ENCODE peak calls at places on chromosome 18, in seven cellular contexts. O, Q, J, W, L, T and B are unnamed samples.

GRCh38 chr18:37429768-37430167 is 135.8 kb downstream of the CELF4 start:
- DNase-seq in Q (no peak), L (no peak), J (no peak), T (no peak), W (no peak), O (no peak), B (no peak)

GRCh38 chr18:31821452-31822171 is 60.9 kb upstream of the SLC25A52 start:
- DNase-seq in O (no peak), J (no peak), L (no peak), W (no peak), Q (no peak), T (no peak), B (no peak)

GRCh38 chr18:77648415-77648814 is 398.8 kb downstream of the GALR1 start:
- DNase-seq in Q (no peak), L (no peak), J (no peak), W (no peak), T (no peak), O (no peak), B (no peak)

GRCh38 chr18:74930616-74931015 is 278.3 kb downstream of the PTGR3 start:
- DNase-seq in Q (no peak), O (no peak), L (no peak), T (no peak), J (no peak), W (no peak), B (no peak)

GRCh38 chr18:9741821-9742541 is 33.9 kb downstream of the RAB31 start:
- DNase-seq in T (no peak), J (no peak), L (no peak), W (no peak), Q (peak), O (no peak), B (no peak)

GRCh38 chr18:49744395-49744987 is 68.8 kb downstream of the ACAA2 start:
- DNase-seq in L (no peak), T (no peak), O (no peak), J (no peak), Q (no peak), W (no peak), B (no peak)

GRCh38 chr18:3340682-3341097 is 78.8 kb downstream of the MYL12B start:
- DNase-seq in T (no peak), L (no peak), O (no peak), Q (no peak), W (no peak), J (no peak), B (peak)

GRCh38 chr18:62179213-62179612 is 7.6 kb downstream of the PIGN start:
- DNase-seq in O (no peak), L (no peak), J (no peak), W (no peak), T (no peak), Q (no peak), B (no peak)

GRCh38 chr18:11034816-11035215 is 114.6 kb downstream of the PIEZO2 start:
- DNase-seq in W (no peak), T (no peak), O (no peak), L (no peak), J (peak), Q (no peak), B (no peak)

GRCh38 chr18:66066191-66066590 is 315.4 kb downstream of the CDH7 start:
- DNase-seq in Q (no peak), J (no peak), O (no peak), T (no peak), L (no peak), W (no peak), B (no peak)

GRCh38 chr18:75070625-75071483 is 138.1 kb downstream of the PTGR3 start:
- DNase-seq in W (peak), J (peak), L (peak), T (peak), O (peak), Q (peak), B (no peak)

GRCh38 chr18:74582642-74583041 is 15.0 kb upstream of the ZNF407 start:
- DNase-seq in O (no peak), L (no peak), T (no peak), W (no peak), Q (no peak), J (no peak), B (no peak)

GRCh38 chr18:46542545-46542944 is 114.5 kb downstream of the LOXHD1 start:
- DNase-seq in O (no peak), L (no peak), W (no peak), Q (no peak), J (peak), T (no peak), B (no peak)

GRCh38 chr18:26014462-26014861 is 76.0 kb downstream of the SS18 start:
- DNase-seq in Q (no peak), J (no peak), O (no peak), L (no peak), W (no peak), T (no peak), B (no peak)

GRCh38 chr18:69838620-69839411 is 108.9 kb downstream of the CD226 start:
- DNase-seq in O (no peak), W (no peak), Q (peak), L (no peak), T (peak), J (no peak), B (no peak)

GRCh38 chr18:37395138-37395537 is 170.5 kb downstream of the CELF4 start:
- DNase-seq in J (no peak), L (no peak), W (no peak), T (no peak), Q (no peak), O (no peak), B (no peak)

GRCh38 chr18:73479472-73479871 is 611.7 kb upstream of the NETO1 start:
- DNase-seq in O (no peak), Q (no peak), T (no peak), W (no peak), L (no peak), J (peak), B (no peak)

GRCh38 chr18:55420665-55420964 is 167.4 kb downstream of the TCF4 start:
- DNase-seq in Q (no peak), O (no peak), J (no peak), T (no peak), L (no peak), W (peak), B (no peak)

GRCh38 chr18:35713545-35713944 is 132.0 kb downstream of the GALNT1 start:
- DNase-seq in L (no peak), Q (no peak), O (no peak), T (no peak), W (no peak), J (peak), B (no peak)

GRCh38 chr18:36196239-36196995 is 9.1 kb downstream of the MOCOS start:
- DNase-seq in L (no peak), O (no peak), Q (no peak), W (no peak), J (no peak), T (no peak), B (no peak)

GRCh38 chr18:38644875-38645641 is 1079.5 kb upstream of the CELF4 start:
- DNase-seq in J (no peak), Q (no peak), O (no peak), L (no peak), T (no peak), W (no peak), B (no peak)

GRCh38 chr18:32724071-32724696 is 48.6 kb downstream of the KLHL14 start:
- DNase-seq in T (no peak), L (no peak), W (no peak), Q (no peak), O (no peak), J (no peak), B (no peak)

GRCh38 chr18:10892801-10893595 is 256.4 kb downstream of the PIEZO2 start:
- DNase-seq in Q (no peak), W (no peak), J (peak), O (no peak), T (no peak), L (no peak), B (no peak)

GRCh38 chr18:3664563-3665178 is 214.7 kb downstream of the TGIF1 start:
- DNase-seq in O (no peak), J (no peak), W (no peak), T (peak), L (no peak), Q (no peak), B (no peak)

GRCh38 chr18:25516747-25517498 is 165.0 kb upstream of the ZNF521 start:
- DNase-seq in T (no peak), J (no peak), Q (no peak), L (no peak), W (no peak), O (no peak), B (no peak)

GRCh38 chr18:63161728-63162195 is 157.8 kb downstream of the BCL2 start:
- DNase-seq in W (peak), Q (peak), T (peak), J (peak), O (peak), L (peak), B (peak)

GRCh38 chr18:78429127-78430108 is 550.2 kb upstream of the SALL3 start:
- DNase-seq in L (no peak), J (no peak), T (no peak), W (no peak), O (no peak), Q (no peak), B (no peak)

GRCh38 chr18:9612215-9612830 is 2.0 kb downstream of the PPP4R1 start:
- DNase-seq in T (peak), O (peak), Q (peak), W (peak), J (peak), L (peak), B (no peak)

GRCh38 chr18:54843302-54843701 is 15.0 kb downstream of the RAB27B start:
- DNase-seq in L (no peak), J (no peak), T (no peak), W (no peak), Q (no peak), O (no peak), B (no peak)

GRCh38 chr18:50284226-50284885 is 3.0 kb upstream of the MBD1 start:
- DNase-seq in Q (peak), W (no peak), J (no peak), L (no peak), O (no peak), T (no peak), B (peak)

GRCh38 chr18:58183226-58183625 is 139.2 kb downstream of the NEDD4L start:
- DNase-seq in Q (no peak), T (no peak), J (no peak), W (no peak), L (no peak), O (no peak), B (no peak)

GRCh38 chr18:57086163-57086562 is 60.7 kb upstream of the BOD1L2 start:
- DNase-seq in W (no peak), L (no peak), T (no peak), Q (no peak), O (no peak), J (no peak), B (no peak)

GRCh38 chr18:9137168-9138066 is 836 bp downstream of the ANKRD12 start:
- DNase-seq in O (peak), T (peak), J (peak), W (peak), Q (peak), L (peak), B (peak)

GRCh38 chr18:13028869-13029268 is 37.7 kb downstream of the CEP192 start:
- DNase-seq in L (no peak), W (no peak), Q (no peak), T (no peak), J (no peak), O (no peak), B (no peak)

GRCh38 chr18:63961430-63961980 is 8.4 kb upstream of the SERPINB8 start:
- DNase-seq in L (no peak), J (no peak), Q (no peak), T (no peak), O (no peak), W (no peak), B (no peak)

GRCh38 chr18:2994603-2995432 is 18.1 kb downstream of the LPIN2 start:
- DNase-seq in J (no peak), W (peak), O (peak), T (peak), Q (no peak), L (peak), B (no peak)

GRCh38 chr18:63511285-63511684 is 30.9 kb upstream of the SERPINB12 start:
- DNase-seq in T (peak), Q (peak), L (no peak), O (no peak), J (peak), W (no peak), B (no peak)

GRCh38 chr18:13934676-13935075 is 19.3 kb upstream of the MC2R start:
- DNase-seq in W (no peak), T (no peak), J (no peak), L (no peak), O (no peak), Q (no peak), B (no peak)

GRCh38 chr18:45896991-45897390 is 70.1 kb downstream of the EPG5 start:
- DNase-seq in T (no peak), O (no peak), Q (no peak), W (no peak), J (no peak), L (no peak), B (no peak)

GRCh38 chr18:23825978-23826405 is 136.7 kb downstream of the LAMA3 start:
- DNase-seq in O (no peak), W (no peak), J (peak), Q (no peak), T (peak), L (no peak), B (no peak)